ENCODE peak calls at places on chromosomes 6 and 20, in eight cellular contexts. O, Q, U, G, L, W, H and X are unnamed samples.

GRCh38 chr6:166494757-166495486 is 91.6 kb downstream of the RAMACL start:
- DNase-seq in O (no peak), Q (no peak), U (no peak), G (no peak), L (no peak), W (no peak), H (no peak), X (no peak)

GRCh38 chr20:44646641-44647274 is 4.7 kb downstream of the ADA start:
- DNase-seq in O (peak; percentile 24), Q (no peak), U (no peak), G (no peak), L (peak; percentile 77), W (no peak), H (no peak), X (peak; percentile 90)

GRCh38 chr6:166058064-166058739 is 109.4 kb downstream of the TBXT start:
- DNase-seq in O (no peak), Q (no peak), U (peak; percentile 25), G (no peak), L (peak; percentile 69), W (no peak), H (no peak), X (no peak)

GRCh38 chr20:36895036-36895435 is 19.1 kb downstream of the TLDC2 start:
- DNase-seq in O (no peak), Q (no peak), U (no peak), G (no peak), L (no peak), W (no peak), H (no peak), X (no peak)

GRCh38 chr6:84243240-84243639 is 15.8 kb upstream of the CEP162 start:
- DNase-seq in O (no peak), Q (no peak), U (no peak), G (no peak), L (no peak), W (peak; percentile 4), H (no peak), X (no peak)

GRCh38 chr20:46705378-46705729 is 4.1 kb upstream of the SLC2A10 start:
- DNase-seq in O (no peak), Q (no peak), U (no peak), G (no peak), L (peak; percentile 13), W (no peak), H (no peak), X (no peak)

GRCh38 chr20:49712918-49713778 is 530 bp downstream of the B4GALT5 start:
- DNase-seq in O (no peak), Q (peak; percentile 60), U (peak; percentile 76), G (peak; percentile 39), L (peak; percentile 17), W (no peak), H (peak; percentile 80), X (no peak)

GRCh38 chr6:122789078-122789861 is at the start of gene SMPDL3A:
- DNase-seq in O (peak; percentile 73), Q (peak; percentile 81), U (peak; percentile 69), G (peak; percentile 63), L (peak; percentile 97), W (peak; percentile 76), H (peak; percentile 90), X (no peak)

GRCh38 chr6:54981647-54982046 is 135.1 kb downstream of the FAM83B start:
- DNase-seq in O (no peak), Q (no peak), U (no peak), G (no peak), L (peak; percentile 65), W (no peak), H (no peak), X (no peak)

GRCh38 chr6:19408331-19408730 is 428.8 kb upstream of the ID4 start:
- DNase-seq in O (no peak), Q (no peak), U (no peak), G (no peak), L (no peak), W (no peak), H (no peak), X (no peak)
- TF ChIP-seq USF2 in O (no peak), Q (no peak), U (no peak), G (no peak), L (no peak), W (no peak), H (no peak), X (no peak)

GRCh38 chr20:22681591-22682248 is 97.3 kb upstream of the FOXA2 start:
- DNase-seq in O (no peak), Q (no peak), U (no peak), G (no peak), L (no peak), W (no peak), H (no peak), X (no peak)

GRCh38 chr20:22682381-22682780 is 98.0 kb upstream of the FOXA2 start:
- DNase-seq in O (no peak), Q (no peak), U (no peak), G (no peak), L (no peak), W (no peak), H (no peak), X (no peak)

GRCh38 chr20:22678678-22679077 is 94.3 kb upstream of the FOXA2 start:
- DNase-seq in O (no peak), Q (no peak), U (no peak), G (no peak), L (no peak), W (no peak), H (no peak), X (no peak)

GRCh38 chr20:22679197-22679596 is 94.8 kb upstream of the FOXA2 start:
- DNase-seq in O (no peak), Q (no peak), U (no peak), G (no peak), L (no peak), W (no peak), H (no peak), X (no peak)

DNA sequence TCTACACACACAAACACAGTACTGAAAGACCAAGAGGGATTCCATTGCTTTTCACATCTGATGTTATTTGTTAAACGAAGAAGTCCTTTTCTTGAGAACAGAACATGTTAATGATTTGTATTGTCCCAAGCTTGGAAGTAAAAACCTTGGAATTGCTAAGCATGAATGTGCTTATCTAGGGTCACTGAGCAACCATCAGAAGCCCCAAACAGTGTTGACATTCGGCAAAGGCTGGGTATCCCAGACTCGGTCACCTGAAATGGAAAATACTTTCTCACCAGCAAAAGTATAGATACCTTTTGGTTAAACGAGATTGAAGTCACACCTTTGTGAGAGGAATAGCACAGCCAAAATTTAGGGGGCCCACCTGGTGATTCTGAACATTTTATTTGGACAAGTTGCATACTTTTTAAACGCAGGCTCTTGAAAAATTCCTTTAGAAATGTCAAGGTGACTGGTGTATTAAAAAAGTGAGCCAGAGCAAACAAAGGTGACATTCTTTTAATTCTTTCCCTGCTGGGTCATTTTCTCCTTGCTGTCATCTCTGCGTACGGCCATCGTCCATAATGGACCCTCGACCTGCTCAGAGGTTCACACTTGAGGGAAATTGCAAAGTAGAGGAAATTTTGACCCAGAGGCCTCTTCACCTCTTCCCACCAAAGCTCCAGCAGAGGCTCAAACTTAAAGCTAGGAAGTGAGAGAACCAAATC is 95.8 kb upstream of the FOXA2 start:
- DNase-seq in O (no peak), Q (no peak), U (no peak), G (no peak), L (no peak), W (peak; percentile 58), H (no peak), X (no peak)
- TF ChIP-seq USF2 in O (no peak), Q (no peak), U (no peak), G (no peak), L (no peak), W (no peak), H (no peak), X (no peak)

DNA sequence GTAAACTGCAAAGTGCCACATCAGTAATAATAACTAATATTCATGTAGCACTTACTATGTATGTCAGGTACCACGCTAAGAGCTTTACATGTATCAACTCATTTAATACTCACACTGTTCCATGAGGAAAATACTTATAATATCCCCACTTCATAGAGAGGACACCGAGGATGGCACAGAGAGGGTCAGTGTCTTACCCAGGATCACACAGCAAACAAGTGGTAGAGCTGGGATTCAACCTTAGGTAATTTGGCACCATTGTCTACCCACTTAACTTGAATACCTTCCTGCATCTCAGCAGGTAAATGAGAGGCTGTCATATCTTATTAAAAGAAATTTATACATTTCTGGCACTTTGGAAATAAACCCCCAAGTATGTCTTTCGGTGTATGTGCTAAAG is 8.0 kb downstream of the POFUT1 start:
- DNase-seq in O (no peak), Q (no peak), U (no peak), G (no peak), L (no peak), W (no peak), H (no peak), X (no peak)
- TF ChIP-seq USF2 in O (no peak), Q (no peak), U (no peak), G (no peak), L (no peak), W (no peak), H (no peak), X (no peak)

GRCh38 chr6:109455502-109456282 is at the start of gene MICAL1:
- DNase-seq in O (peak; percentile 33), Q (peak; percentile 66), U (peak; percentile 94), G (peak; percentile 87), L (peak; percentile 24), W (peak; percentile 30), H (peak; percentile 84), X (peak; percentile 45)
- TF ChIP-seq USF2 in O (no peak), Q (peak; percentile 6), U (no peak), G (no peak), L (no peak), W (no peak), H (no peak), X (no peak)

GRCh38 chr20:53838311-53838873 is 232.0 kb downstream of the BCAS1 start:
- DNase-seq in O (no peak), Q (no peak), U (no peak), G (no peak), L (no peak), W (no peak), H (no peak), X (no peak)

GRCh38 chr20:53837126-53837826 is 233.1 kb downstream of the BCAS1 start:
- DNase-seq in O (no peak), Q (no peak), U (no peak), G (no peak), L (no peak), W (no peak), H (no peak), X (no peak)

GRCh38 chr20:53841741-53842140 is 228.7 kb downstream of the BCAS1 start:
- DNase-seq in O (no peak), Q (no peak), U (no peak), G (no peak), L (no peak), W (no peak), H (no peak), X (no peak)

GRCh38 chr20:53840462-53841000 is 229.9 kb downstream of the BCAS1 start:
- DNase-seq in O (no peak), Q (no peak), U (no peak), G (no peak), L (peak; percentile 28), W (no peak), H (no peak), X (no peak)

DNA sequence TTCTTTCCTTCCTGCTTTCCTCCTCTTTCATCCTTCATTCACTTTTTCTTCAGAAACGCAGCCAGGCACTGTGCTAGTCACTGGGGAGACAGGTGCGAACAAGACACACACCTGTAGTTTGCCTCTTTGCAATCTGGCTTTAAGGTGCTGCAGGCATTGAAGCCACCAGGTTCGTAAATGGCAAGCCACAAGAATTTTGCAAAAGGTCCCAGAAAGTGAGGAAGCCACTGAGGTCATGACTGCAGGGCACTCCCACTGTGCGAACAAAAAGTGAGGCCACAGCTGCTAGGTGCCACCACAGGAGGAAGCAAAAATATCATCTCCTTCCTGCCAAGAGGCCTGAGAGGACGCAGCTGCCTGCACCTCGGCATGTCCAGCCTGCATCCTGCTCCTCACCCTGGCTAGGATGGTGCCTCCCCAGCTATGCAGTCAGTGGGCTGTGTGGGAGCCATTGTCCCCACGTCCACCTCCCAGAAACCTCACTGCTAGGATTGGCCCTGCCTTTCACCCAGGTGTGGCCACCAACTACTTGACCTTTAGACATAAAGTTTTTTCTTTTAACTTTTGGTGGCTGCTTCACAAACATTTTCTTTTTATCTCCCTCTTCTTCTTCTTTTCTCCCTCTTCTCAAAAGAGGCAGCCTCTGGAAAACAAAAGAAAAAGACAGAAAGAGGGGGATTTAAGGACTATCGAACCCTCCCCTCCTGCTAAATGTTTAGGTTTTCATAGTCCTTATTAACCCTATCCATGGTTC is 230.8 kb downstream of the BCAS1 start:
- DNase-seq in O (no peak), Q (no peak), U (no peak), G (no peak), L (no peak), W (no peak), H (no peak), X (peak; percentile 96)
- TF ChIP-seq USF2 in O (no peak), Q (no peak), U (no peak), G (no peak), L (no peak), W (no peak), H (no peak), X (no peak)